ENCODE peak calls at places on chromosomes 5 and 9, in seven cellular contexts. H is HCT116, O is K562, J is GM12878, L is HepG2, A is H1, R is SK-N-SH. G is an unnamed sample.

GRCh38 chr9:94921072-94921471 is 194.6 kb downstream of the AOPEP start:
- DNase-seq in H (no peak), O (no peak), J (no peak), L (no peak), A (no peak), R (no peak), G (no peak)

GRCh38 chr9:38644601-38645000 is 24.2 kb upstream of the ANKRD18A start:
- DNase-seq in H (no peak), O (no peak), J (no peak), L (no peak), A (no peak), R (no peak), G (no peak)

GRCh38 chr5:33761139-33761538 is 130.7 kb downstream of the ADAMTS12 start:
- DNase-seq in H (no peak), O (no peak), J (no peak), L (no peak), A (no peak), R (no peak), G (no peak)

GRCh38 chr5:172751761-172752510 is 19.1 kb downstream of the DUSP1 start:
- DNase-seq in H (no peak), O (no peak), J (no peak), L (no peak), A (no peak), R (no peak), G (no peak)

GRCh38 chr9:121773954-121774714 is 122.7 kb downstream of the DAB2IP start:
- DNase-seq in H (no peak), O (no peak), J (no peak), L (no peak), A (no peak), R (no peak), G (no peak)

GRCh38 chr9:134505032-134505431 is 136.6 kb upstream of the COL5A1 start:
- DNase-seq in H (no peak), O (no peak), J (no peak), L (no peak), A (no peak), R (no peak), G (no peak)

GRCh38 chr9:111645806-111646205 is 14.7 kb downstream of the DNAJC25 start:
- DNase-seq in H (no peak), O (no peak), J (no peak), L (no peak), A (no peak), R (no peak), G (no peak)

GRCh38 chr9:734831-735511 is 106.5 kb upstream of the DMRT1 start:
- DNase-seq in H (no peak), O (no peak), J (no peak), L (peak), A (no peak), R (no peak), G (no peak)

GRCh38 chr5:9596833-9597232 is 33.3 kb downstream of the TAS2R1 start:
- DNase-seq in H (no peak), O (no peak), J (no peak), L (no peak), A (no peak), R (peak), G (no peak)

GRCh38 chr9:133575673-133576590 is 33.3 kb downstream of the FAM163B start:
- DNase-seq in H (no peak), O (no peak), J (no peak), L (no peak), A (no peak), R (no peak), G (no peak)

GRCh38 chr5:148469446-148470062 is 85.8 kb downstream of the FBXO38 start:
- DNase-seq in H (no peak), O (no peak), J (no peak), L (no peak), A (no peak), R (no peak), G (peak)

GRCh38 chr9:121574771-121575519 is 75.3 kb upstream of the GGTA1 start:
- DNase-seq in H (no peak), O (no peak), J (no peak), L (no peak), A (no peak), R (no peak), G (no peak)

GRCh38 chr5:95684361-95684760 is 1.6 kb upstream of the SPATA9 start:
- DNase-seq in H (no peak), O (no peak), J (no peak), L (no peak), A (no peak), R (no peak), G (no peak)

GRCh38 chr9:10534863-10535262 is 77.9 kb downstream of the PTPRD start:
- DNase-seq in H (no peak), O (no peak), J (no peak), L (no peak), A (no peak), R (no peak), G (no peak)

GRCh38 chr5:112006721-112007120 is 249.7 kb upstream of the NREP start:
- DNase-seq in H (no peak), O (no peak), J (no peak), L (no peak), A (no peak), R (no peak), G (no peak)

GRCh38 chr9:78026416-78026815 is 5.2 kb downstream of the GNAQ start:
- DNase-seq in H (no peak), O (peak), J (no peak), L (no peak), A (no peak), R (no peak), G (no peak)

DNA sequence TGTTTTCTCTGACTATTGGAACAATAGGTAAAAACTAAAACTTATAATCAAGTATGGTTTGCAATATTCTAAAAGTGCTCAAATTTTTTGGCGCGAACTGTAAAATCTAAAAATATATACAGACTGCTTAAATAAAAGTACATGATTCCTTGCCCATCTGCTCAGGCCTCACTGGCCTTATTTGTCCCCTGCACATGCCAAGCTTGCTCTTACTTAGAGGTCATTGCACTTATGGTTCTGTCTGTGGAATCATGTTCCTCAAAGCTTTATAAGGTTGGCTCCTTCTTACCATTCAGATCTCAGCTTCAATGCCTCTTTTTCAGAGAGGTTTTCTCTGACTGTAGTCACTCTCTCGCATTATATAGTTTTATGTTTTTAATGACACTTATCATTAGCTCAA is 54.5 kb upstream of the SMARCA2 start:
- DNase-seq in H (no peak), O (no peak), J (no peak), L (no peak), A (no peak), R (no peak), G (no peak)
- TF ChIP-seq JUND in H (no peak), O (no peak), J (no peak), L (no peak), A (no peak), R (no peak), G (no peak)

GRCh38 chr9:98795970-98796363 is 388 bp downstream of the ANKS6 start:
- DNase-seq in H (no peak), O (no peak), J (no peak), L (no peak), A (peak), R (no peak), G (no peak)
- TF ChIP-seq JUND in H (no peak), O (no peak), J (no peak), L (no peak), A (no peak), R (no peak), G (no peak)

GRCh38 chr5:113546711-113547159 is 33.2 kb downstream of the YTHDC2 start:
- DNase-seq in H (no peak), O (no peak), J (no peak), L (no peak), A (no peak), R (no peak), G (no peak)
- TF ChIP-seq JUND in H (no peak), O (no peak), J (no peak), L (no peak), A (no peak), R (no peak), G (no peak)

GRCh38 chr9:110048473-110048975 is 159.4 kb downstream of the C9orf152 start:
- DNase-seq in H (peak), O (peak), J (peak), L (no peak), A (peak), R (peak), G (no peak)

GRCh38 chr9:110049699-110050450 is 158.1 kb downstream of the C9orf152 start:
- DNase-seq in H (no peak), O (no peak), J (no peak), L (no peak), A (peak), R (peak), G (peak)

GRCh38 chr9:110047955-110048472 is 159.9 kb downstream of the C9orf152 start:
- DNase-seq in H (no peak), O (no peak), J (no peak), L (no peak), A (peak), R (peak), G (no peak)

GRCh38 chr9:110048976-110049698 is 158.8 kb downstream of the C9orf152 start:
- DNase-seq in H (no peak), O (no peak), J (no peak), L (no peak), A (peak), R (peak), G (no peak)

DNA sequence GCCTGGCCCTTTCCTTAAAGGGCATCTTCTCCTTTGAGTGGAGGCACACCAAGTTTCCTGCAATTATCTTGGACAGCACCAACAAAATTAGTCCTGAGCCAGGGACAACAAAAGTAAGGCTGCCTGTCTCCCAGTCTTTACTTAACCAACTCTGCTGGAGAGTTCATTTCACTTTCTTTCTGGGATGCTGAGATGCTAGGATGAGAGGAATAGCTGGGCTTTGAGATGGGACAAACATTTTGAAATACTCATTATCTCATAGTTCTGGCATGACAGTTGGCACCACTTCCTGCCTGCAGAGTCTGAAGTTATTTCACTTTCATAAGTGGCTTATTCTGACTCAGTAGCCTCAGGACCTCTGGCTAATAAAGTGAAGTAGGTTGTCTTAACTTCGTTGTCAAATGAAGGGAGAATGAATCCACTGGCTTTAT is 157.0 kb downstream of the C9orf152 start:
- DNase-seq in H (peak), O (no peak), J (no peak), L (no peak), A (no peak), R (no peak), G (no peak)
- TF ChIP-seq JUND in H (peak), O (no peak), J (no peak), L (no peak), A (no peak), R (peak), G (no peak)

G was measured in T47D.